ENCODE peak calls at places on chromosomes 3 and 15, in four cellular contexts. T is GM12878, A is WTC11, Z is K562. O is an unnamed sample.

GRCh38 chr15:101689901-101690300 is 34.4 kb downstream of the TARS3 start:
- DNase-seq in T (no peak), A (no peak), Z (no peak), O (no peak)

GRCh38 chr3:40751652-40752051 is 226.9 kb downstream of the ZNF621 start:
- DNase-seq in A (no peak), Z (no peak), T (no peak), O (no peak)

GRCh38 chr3:42660898-42661297 is 7.4 kb downstream of the ZBTB47 start:
- DNase-seq in T (no peak), Z (peak), A (no peak), O (no peak)

GRCh38 chr3:65412591-65412990 is 626.1 kb downstream of the MAGI1 start:
- DNase-seq in Z (no peak), T (no peak), A (peak), O (no peak)

GRCh38 chr3:128499724-128500275 is 6.8 kb upstream of the GATA2 start:
- DNase-seq in T (no peak), Z (no peak), A (no peak), O (no peak)

GRCh38 chr3:5138214-5138981 is 16.3 kb downstream of the ARL8B start:
- DNase-seq in Z (no peak), T (no peak), A (no peak), O (no peak)

GRCh38 chr15:57509121-57509520 is 82.6 kb upstream of the MYZAP start:
- DNase-seq in T (no peak), Z (no peak), A (peak), O (no peak)

GRCh38 chr3:182212479-182213076 is 500.9 kb downstream of the SOX2 start:
- DNase-seq in Z (no peak), T (no peak), A (peak), O (peak)

DNA sequence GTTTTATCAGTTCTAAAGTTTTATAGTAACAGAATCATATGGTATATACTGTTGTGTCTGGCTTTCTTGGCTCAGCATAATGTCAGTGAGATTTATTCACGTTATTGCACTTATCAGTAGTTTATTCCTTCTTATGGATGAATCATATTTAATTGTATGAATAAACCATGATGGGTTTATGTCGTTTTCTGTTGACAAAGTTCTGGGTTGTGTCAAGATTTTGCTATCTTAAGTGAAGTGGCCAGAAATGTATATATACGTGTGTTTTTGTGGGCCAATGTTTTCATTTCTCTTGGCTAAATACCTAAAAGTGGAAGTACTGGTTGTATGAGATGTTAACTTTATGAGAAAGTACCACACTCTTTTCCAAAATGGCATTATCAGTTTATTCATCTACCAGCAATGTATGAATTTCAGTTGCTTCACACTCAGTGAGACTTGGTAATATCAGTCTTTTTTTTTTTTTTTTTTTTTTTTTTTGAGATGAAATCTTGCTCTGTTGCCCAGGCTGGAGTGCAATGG is 112.4 kb upstream of the DCBLD2 start:
- DNase-seq in T (no peak), Z (no peak), A (no peak), O (no peak)
- TF ChIP-seq USF1 in T (no peak), Z (no peak), A (no peak), O (no peak)

DNA sequence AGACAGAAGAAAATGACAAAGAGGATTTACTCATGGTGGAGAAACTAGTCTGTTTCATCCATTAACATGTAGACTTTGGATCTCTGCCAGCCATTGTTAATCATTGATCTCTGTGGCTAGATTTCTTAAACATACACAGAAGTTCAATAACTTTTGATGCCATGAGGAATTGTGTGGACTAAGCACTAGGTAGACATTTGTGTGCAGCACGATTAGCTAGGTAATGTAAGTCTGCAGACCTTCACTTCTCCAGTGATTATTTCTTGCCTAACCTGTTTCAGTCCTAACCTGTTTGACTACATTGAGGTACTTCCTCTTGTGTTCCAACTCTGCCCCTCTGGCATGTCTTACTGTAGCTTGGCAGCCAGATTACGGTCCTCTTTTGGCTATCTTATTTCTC is 928.5 kb upstream of the ROBO1 start:
- DNase-seq in T (no peak), A (no peak), Z (no peak), O (no peak)
- TF ChIP-seq USF1 in T (no peak), A (no peak), Z (no peak), O (no peak)

DNA sequence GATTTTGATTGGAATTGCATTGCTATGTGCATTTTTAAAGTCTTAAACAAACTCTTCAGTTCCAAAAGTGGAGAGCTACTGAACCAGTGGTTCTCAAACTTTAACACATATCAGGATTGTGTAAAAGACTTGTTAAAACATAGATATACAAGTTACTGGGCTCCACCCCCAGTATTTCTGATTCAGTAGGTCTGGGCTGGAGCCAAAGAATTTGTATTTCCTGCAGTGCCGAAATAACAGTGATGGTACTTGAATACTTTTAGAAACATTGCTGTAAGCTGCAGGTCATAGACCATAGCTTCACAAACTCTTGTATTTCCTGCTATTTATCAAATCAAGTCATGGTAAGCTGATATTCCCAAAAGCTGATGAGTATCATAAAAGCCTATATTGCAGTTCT is 550.8 kb upstream of the AGTR1 start:
- DNase-seq in T (no peak), A (no peak), Z (no peak), O (no peak)
- TF ChIP-seq USF1 in T (no peak), A (no peak), Z (no peak), O (no peak)

DNA sequence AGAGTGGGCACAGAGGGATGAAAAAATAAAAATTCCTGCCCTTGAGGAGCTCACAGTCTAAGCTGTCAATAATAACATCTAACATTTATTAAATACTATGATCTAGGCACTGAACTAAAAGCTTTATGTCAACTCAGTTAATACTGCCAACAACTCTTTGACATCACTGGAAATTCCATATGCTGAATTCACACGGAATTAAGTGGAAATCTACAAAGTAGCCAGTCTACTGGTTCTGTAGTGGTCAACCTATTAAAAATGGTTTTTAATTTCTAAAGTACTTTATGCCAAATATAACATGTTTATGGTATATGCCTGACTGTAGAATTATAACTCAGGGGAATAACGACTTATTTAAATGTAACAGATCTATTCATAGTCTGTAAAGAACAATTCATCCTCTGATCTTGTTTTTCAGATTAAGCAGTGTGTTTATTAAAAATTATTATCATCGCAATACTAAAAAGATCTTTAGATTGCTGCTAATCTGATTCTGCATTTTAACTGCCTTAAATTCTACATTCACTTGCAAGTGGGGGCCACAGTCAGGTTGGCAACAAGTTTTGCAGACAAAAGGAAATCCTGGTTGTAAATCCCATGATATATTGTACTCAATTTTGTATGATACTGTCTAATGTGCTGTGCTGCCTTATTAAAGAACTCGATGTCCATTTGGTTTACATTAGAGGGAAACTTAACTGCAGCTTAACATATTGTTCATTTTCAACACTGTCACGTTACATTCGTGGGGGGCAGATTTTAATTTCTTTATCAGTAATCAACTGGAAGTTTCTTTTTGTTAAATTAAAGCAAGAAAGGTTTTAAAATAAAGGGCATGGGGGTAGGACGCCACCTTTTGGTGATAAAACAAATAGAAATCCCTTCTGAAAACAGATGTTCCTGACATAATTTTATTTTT is 2.6 kb upstream of the FOXP1 start:
- DNase-seq in A (no peak), T (no peak), Z (peak), O (peak)
- TF ChIP-seq USF1 in A (no peak), T (no peak), Z (no peak), O (no peak)